ENCODE peak calls at places on chromosomes 6 and 20, in six cellular contexts. Z is PC-3, D is hepatocyte, T is OCI-LY7, N is MM.1S, C is neural progenitor cell. Q is an unnamed sample.
A peak's percentile ranks its signal among the peaks of the same experiment; 100 is the strongest.

GRCh38 chr20:39042279-39043150 is 80.4 kb downstream of the DHX35 start:
- DNase-seq in Z (no peak), D (no peak), T (no peak), N (no peak), C (no peak), Q (no peak)

GRCh38 chr20:36467076-36467999 is 74.0 kb upstream of the MYL9 start:
- DNase-seq in Z (peak; percentile 56), D (peak; percentile 31), T (peak; percentile 82), N (peak; percentile 64), C (no peak), Q (no peak)

GRCh38 chr6:15901141-15902115 is 227.5 kb upstream of the MYLIP start:
- DNase-seq in Z (no peak), D (peak; percentile 68), T (peak; percentile 90), N (peak; percentile 40), C (no peak), Q (no peak)

GRCh38 chr6:134449781-134450180 is 131.9 kb upstream of the SGK1 start:
- DNase-seq in Z (no peak), D (no peak), T (no peak), N (no peak), C (no peak), Q (no peak)

GRCh38 chr6:6612308-6612707 is 23.8 kb downstream of the LY86 start:
- DNase-seq in Z (no peak), D (no peak), T (no peak), N (no peak), C (no peak), Q (no peak)

GRCh38 chr6:40397287-40398033 is 189.7 kb downstream of the LRFN2 start:
- DNase-seq in Z (no peak), D (no peak), T (no peak), N (no peak), C (no peak), Q (no peak)

GRCh38 chr20:22429175-22430153 is 154.9 kb downstream of the FOXA2 start:
- DNase-seq in Z (no peak), D (peak; percentile 40), T (no peak), N (no peak), C (no peak), Q (no peak)

GRCh38 chr6:155177369-155177961 is 86.3 kb upstream of the CLDN20 start:
- DNase-seq in Z (peak; percentile 83), D (peak; percentile 87), T (peak; percentile 86), N (peak; percentile 37), C (peak; percentile 77), Q (peak; percentile 90)

GRCh38 chr20:49482621-49483017 is at the start of gene KCNB1:
- DNase-seq in Z (peak; percentile 52), D (peak; percentile 93), T (peak; percentile 19), N (peak; percentile 19), C (peak; percentile 96), Q (peak; percentile 94)

DNA sequence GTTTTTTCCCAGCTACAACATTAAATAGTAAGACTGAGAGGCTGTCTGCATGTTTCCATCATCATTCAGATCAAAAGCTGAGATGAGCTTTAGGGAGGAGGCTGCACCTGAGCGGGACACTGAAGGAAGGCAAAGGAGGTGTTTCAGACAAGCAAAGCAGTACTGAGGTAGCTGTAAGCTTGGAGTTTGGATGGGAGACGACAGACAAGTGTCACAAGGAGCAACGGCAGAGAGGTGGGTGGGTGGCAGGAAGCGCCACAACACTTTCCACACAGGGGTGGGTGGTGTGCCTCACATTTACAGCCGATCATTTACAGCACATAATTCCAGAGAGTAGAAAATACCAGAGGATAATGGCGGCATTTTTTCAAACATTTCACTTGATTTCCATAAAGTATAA is 205.5 kb upstream of the SHLD1 start:
- DNase-seq in Z (no peak), D (no peak), T (no peak), N (no peak), C (no peak), Q (no peak)
- TF ChIP-seq CTCF in Z (no peak), D (no peak), T (no peak), N (no peak), C (no peak), Q (no peak)

DNA sequence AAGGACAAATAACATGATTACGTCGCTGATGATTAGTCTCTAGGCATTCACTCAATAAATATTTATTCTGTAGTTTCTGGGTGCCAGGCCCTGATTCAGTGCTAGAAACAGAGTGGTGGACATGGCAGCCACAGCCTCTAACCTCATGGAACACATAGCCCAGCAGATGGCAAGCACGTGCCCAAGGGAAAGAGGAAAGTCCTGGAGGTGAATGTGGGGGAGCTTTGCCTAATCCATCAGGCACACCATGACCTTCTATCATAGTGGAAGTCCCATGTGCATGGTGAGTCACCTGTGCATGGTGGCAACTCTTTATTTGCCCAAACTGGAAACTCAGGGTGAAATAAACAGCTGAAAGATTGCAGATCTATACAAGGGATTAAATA is 143.0 kb upstream of the TNFAIP3 start:
- DNase-seq in Z (peak; percentile 32), D (peak; percentile 22), T (no peak), N (no peak), C (no peak), Q (no peak)
- TF ChIP-seq EZH2phosphoT487 in Z (no peak), D (no peak), T (no peak), N (no peak), C (no peak), Q (no peak)

DNA sequence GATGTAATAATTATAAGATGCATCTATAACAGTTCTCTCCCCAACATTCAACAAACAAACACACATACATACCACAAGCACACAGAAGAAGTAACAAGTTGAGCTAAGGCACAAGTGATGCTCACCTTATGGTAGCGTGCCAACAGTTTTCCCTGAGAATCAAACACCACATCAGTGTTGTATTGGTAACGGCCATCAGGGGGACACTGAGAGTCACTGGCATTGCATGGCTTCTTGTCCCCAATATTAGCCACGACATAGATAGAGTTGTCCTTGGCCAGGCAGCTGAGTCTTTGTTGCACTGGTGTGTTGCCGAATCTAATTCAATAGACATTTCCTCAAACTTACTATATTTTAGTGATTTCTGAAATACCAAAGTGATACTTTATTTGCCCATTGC is 14.8 kb upstream of the VNN1 start:
- DNase-seq in Z (peak; percentile 3), D (no peak), T (no peak), N (no peak), C (peak; percentile 45), Q (peak; percentile 65)
- TF ChIP-seq CTCF in Z (peak; percentile 35), D (no peak), T (peak; percentile 32), N (peak; percentile 5), C (peak; percentile 45), Q (peak; percentile 54)

DNA sequence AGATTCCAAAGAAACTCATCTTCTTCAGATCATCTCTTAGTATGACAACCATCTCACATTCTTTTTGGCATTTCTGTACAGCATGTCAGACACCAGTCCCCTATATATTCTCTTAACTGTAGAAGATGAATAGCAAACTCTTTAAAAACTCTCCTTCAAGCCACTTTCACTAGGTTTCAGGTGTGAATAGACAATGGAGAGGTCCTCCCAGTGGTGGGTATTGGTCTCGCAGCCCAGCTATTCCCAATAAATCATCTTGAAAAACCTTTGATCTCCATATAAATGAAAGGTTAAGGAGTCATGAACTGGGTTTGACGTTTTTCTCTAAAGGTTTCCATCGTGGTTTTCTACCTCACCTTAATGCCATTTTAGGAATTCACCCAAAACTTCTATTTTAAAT is 180.0 kb downstream of the GJA1 start:
- DNase-seq in Z (peak; percentile 17), D (no peak), T (no peak), N (no peak), C (no peak), Q (peak; percentile 42)
- TF ChIP-seq EZH2phosphoT487 in Z (no peak), D (no peak), T (no peak), N (no peak), C (no peak), Q (no peak)

GRCh38 chr6:19772891-19773290 is 64.3 kb upstream of the ID4 start:
- DNase-seq in Z (peak; percentile 50), D (no peak), T (peak; percentile 26), N (no peak), C (no peak), Q (peak; percentile 20)
- TF ChIP-seq CTCF in Z (peak; percentile 40), D (no peak), T (peak; percentile 50), N (no peak), C (no peak), Q (peak; percentile 48)

GRCh38 chr6:35023601-35024000 is 117.5 kb downstream of the TCP11 start:
- DNase-seq in Z (no peak), D (no peak), T (no peak), N (no peak), C (no peak), Q (no peak)
- TF ChIP-seq EZH2phosphoT487 in Z (no peak), D (no peak), T (no peak), N (no peak), C (no peak), Q (no peak)

GRCh38 chr6:118284736-118285360 is 263.2 kb upstream of the PLN start:
- DNase-seq in Z (peak; percentile 10), D (no peak), T (no peak), N (no peak), C (no peak), Q (peak; percentile 13)
- TF ChIP-seq CTCF in Z (peak; percentile 52), D (peak; percentile 67), T (peak; percentile 44), N (no peak), C (peak; percentile 50), Q (peak; percentile 58)

GRCh38 chr20:32613596-32614053 is 28.5 kb upstream of the NOL4L start:
- DNase-seq in Z (no peak), D (no peak), T (no peak), N (no peak), C (no peak), Q (no peak)
- TF ChIP-seq EZH2phosphoT487 in Z (no peak), D (no peak), T (no peak), N (no peak), C (no peak), Q (no peak)

GRCh38 chr6:157228421-157229218 is 94.7 kb downstream of the TMEM242 start:
- DNase-seq in Z (no peak), D (no peak), T (no peak), N (no peak), C (peak; percentile 79), Q (peak; percentile 57)
- TF ChIP-seq CTCF in Z (no peak), D (no peak), T (no peak), N (no peak), C (no peak), Q (no peak)

Q was measured in GM23338.